ENCODE peak calls at places on chromosomes 3 and 15, in nine cellular contexts. One of them, this sample, is unnamed.

GRCh38 chr3:145857956-145858355 is 303.0 kb downstream of the PLOD2 start:
- DNase-seq in body of pancreas: no peak
- DNase-seq in tibial nerve: no peak
- DNase-seq in sigmoid colon: no peak
- DNase-seq in IMR-90: no peak
- DNase-seq in testis: no peak
- DNase-seq in uterus: no peak
- DNase-seq in A549: peak; percentile 7
- DNase-seq in ovary: no peak
- DNase-seq in this sample: no peak

GRCh38 chr15:45634442-45635190 is at the start of gene SQOR:
- DNase-seq in body of pancreas: peak; percentile 94
- DNase-seq in tibial nerve: peak; percentile 67
- DNase-seq in sigmoid colon: peak; percentile 95
- DNase-seq in IMR-90: peak; percentile 54
- DNase-seq in testis: peak; percentile 82
- DNase-seq in uterus: peak; percentile 76
- DNase-seq in A549: peak; percentile 86
- DNase-seq in ovary: peak; percentile 71
- DNase-seq in this sample: peak; percentile 93

GRCh38 chr3:106206165-106206564 is 337.4 kb upstream of the CBLB start:
- DNase-seq in body of pancreas: no peak
- DNase-seq in tibial nerve: no peak
- DNase-seq in sigmoid colon: no peak
- DNase-seq in IMR-90: peak; percentile 36
- DNase-seq in testis: no peak
- DNase-seq in uterus: no peak
- DNase-seq in A549: no peak
- DNase-seq in ovary: no peak
- DNase-seq in this sample: peak; percentile 23

GRCh38 chr15:88890495-88890894 is 4.8 kb downstream of the HAPLN3 start:
- DNase-seq in body of pancreas: no peak
- DNase-seq in tibial nerve: no peak
- DNase-seq in sigmoid colon: no peak
- DNase-seq in IMR-90: no peak
- DNase-seq in testis: no peak
- DNase-seq in uterus: no peak
- DNase-seq in A549: no peak
- DNase-seq in ovary: no peak
- DNase-seq in this sample: no peak

GRCh38 chr3:150077581-150078247 is 107.0 kb upstream of the PFN2 start:
- DNase-seq in body of pancreas: no peak
- DNase-seq in tibial nerve: no peak
- DNase-seq in sigmoid colon: no peak
- DNase-seq in IMR-90: peak; percentile 81
- DNase-seq in testis: no peak
- DNase-seq in uterus: no peak
- DNase-seq in A549: no peak
- DNase-seq in ovary: no peak
- DNase-seq in this sample: no peak

GRCh38 chr3:141000027-141000663 is 51.0 kb upstream of the SPSB4 start:
- DNase-seq in body of pancreas: peak; percentile 76
- DNase-seq in tibial nerve: peak; percentile 60
- DNase-seq in sigmoid colon: peak; percentile 74
- DNase-seq in IMR-90: peak; percentile 42
- DNase-seq in testis: peak; percentile 82
- DNase-seq in uterus: peak; percentile 55
- DNase-seq in A549: peak; percentile 47
- DNase-seq in ovary: peak; percentile 60
- DNase-seq in this sample: peak; percentile 63

GRCh38 chr3:64251019-64251418 is 25.8 kb upstream of the PRICKLE2 start:
- DNase-seq in body of pancreas: no peak
- DNase-seq in tibial nerve: no peak
- DNase-seq in sigmoid colon: no peak
- DNase-seq in IMR-90: no peak
- DNase-seq in testis: no peak
- DNase-seq in uterus: no peak
- DNase-seq in A549: peak; percentile 19
- DNase-seq in ovary: no peak
- DNase-seq in this sample: no peak

GRCh38 chr3:18159681-18160080 is 265.5 kb downstream of the SATB1 start:
- DNase-seq in body of pancreas: no peak
- DNase-seq in tibial nerve: no peak
- DNase-seq in sigmoid colon: no peak
- DNase-seq in IMR-90: no peak
- DNase-seq in testis: no peak
- DNase-seq in uterus: no peak
- DNase-seq in A549: no peak
- DNase-seq in ovary: no peak
- DNase-seq in this sample: no peak

GRCh38 chr15:63502137-63502801 is 2.1 kb upstream of the USP3 start:
- DNase-seq in body of pancreas: no peak
- DNase-seq in tibial nerve: no peak
- DNase-seq in sigmoid colon: no peak
- DNase-seq in IMR-90: peak; percentile 44
- DNase-seq in testis: no peak
- DNase-seq in uterus: no peak
- DNase-seq in A549: peak; percentile 79
- DNase-seq in ovary: no peak
- DNase-seq in this sample: no peak

GRCh38 chr15:63504979-63505841 is 817 bp downstream of the USP3 start:
- DNase-seq in body of pancreas: peak; percentile 79
- DNase-seq in tibial nerve: no peak
- DNase-seq in sigmoid colon: peak; percentile 82
- DNase-seq in IMR-90: peak; percentile 51
- DNase-seq in testis: peak; percentile 85
- DNase-seq in uterus: peak; percentile 53
- DNase-seq in A549: peak; percentile 85
- DNase-seq in ovary: peak; percentile 70
- DNase-seq in this sample: peak; percentile 59

GRCh38 chr15:63504247-63504978 is at the start of gene USP3:
- DNase-seq in body of pancreas: peak; percentile 96
- DNase-seq in tibial nerve: peak; percentile 91
- DNase-seq in sigmoid colon: peak; percentile 98
- DNase-seq in IMR-90: peak; percentile 94
- DNase-seq in testis: peak; percentile 94
- DNase-seq in uterus: peak; percentile 97
- DNase-seq in A549: peak; percentile 97
- DNase-seq in ovary: peak; percentile 98
- DNase-seq in this sample: peak; percentile 95

GRCh38 chr15:63502843-63503738 is 1.3 kb upstream of the USP3 start:
- DNase-seq in body of pancreas: peak; percentile 95
- DNase-seq in tibial nerve: peak; percentile 93
- DNase-seq in sigmoid colon: peak; percentile 95
- DNase-seq in IMR-90: peak; percentile 87
- DNase-seq in testis: peak; percentile 84
- DNase-seq in uterus: peak; percentile 86
- DNase-seq in A549: peak; percentile 99
- DNase-seq in ovary: peak; percentile 78
- DNase-seq in this sample: peak; percentile 87

DNA sequence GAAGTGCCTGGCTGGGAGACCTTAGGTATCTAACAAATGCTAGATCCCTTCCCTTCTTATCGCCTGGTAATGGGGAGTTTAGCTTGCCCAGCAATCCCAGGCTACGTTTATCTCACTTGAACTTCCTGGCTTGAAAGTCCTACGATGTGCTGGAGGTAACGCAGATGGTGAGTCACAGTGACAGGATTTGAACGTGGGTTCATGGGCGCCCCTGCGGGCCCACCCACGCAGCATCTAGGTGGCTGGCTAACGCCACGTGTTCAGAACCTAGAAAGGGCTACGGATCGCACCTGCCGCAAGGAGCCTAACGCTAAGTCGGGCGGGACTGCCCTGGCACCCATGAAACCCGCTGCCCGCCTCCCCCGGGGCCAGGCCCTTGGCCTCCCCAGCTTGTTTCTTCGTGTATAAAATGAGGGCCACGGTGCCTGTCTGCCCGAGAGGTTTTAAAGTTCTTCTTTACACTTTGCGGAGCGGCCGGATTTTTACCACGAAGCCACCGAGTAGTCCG is 600 bp upstream of the USP3 start:
- DNase-seq in body of pancreas: peak; percentile 71
- DNase-seq in tibial nerve: peak; percentile 48
- DNase-seq in sigmoid colon: peak; percentile 86
- DNase-seq in IMR-90: peak; percentile 93
- DNase-seq in testis: peak; percentile 63
- DNase-seq in uterus: peak; percentile 72
- DNase-seq in A549: peak; percentile 93
- DNase-seq in ovary: peak; percentile 76
- DNase-seq in this sample: peak; percentile 64
- TF ChIP-seq POLR2A in body of pancreas: no peak
- TF ChIP-seq POLR2A in tibial nerve: no peak
- TF ChIP-seq POLR2A in sigmoid colon: peak; percentile 82
- TF ChIP-seq POLR2A in IMR-90: peak; percentile 85
- TF ChIP-seq POLR2A in testis: no peak
- TF ChIP-seq POLR2A in uterus: no peak
- TF ChIP-seq POLR2A in A549: peak; percentile 39
- TF ChIP-seq POLR2A in ovary: no peak
- TF ChIP-seq POLR2A in this sample: no peak

DNA sequence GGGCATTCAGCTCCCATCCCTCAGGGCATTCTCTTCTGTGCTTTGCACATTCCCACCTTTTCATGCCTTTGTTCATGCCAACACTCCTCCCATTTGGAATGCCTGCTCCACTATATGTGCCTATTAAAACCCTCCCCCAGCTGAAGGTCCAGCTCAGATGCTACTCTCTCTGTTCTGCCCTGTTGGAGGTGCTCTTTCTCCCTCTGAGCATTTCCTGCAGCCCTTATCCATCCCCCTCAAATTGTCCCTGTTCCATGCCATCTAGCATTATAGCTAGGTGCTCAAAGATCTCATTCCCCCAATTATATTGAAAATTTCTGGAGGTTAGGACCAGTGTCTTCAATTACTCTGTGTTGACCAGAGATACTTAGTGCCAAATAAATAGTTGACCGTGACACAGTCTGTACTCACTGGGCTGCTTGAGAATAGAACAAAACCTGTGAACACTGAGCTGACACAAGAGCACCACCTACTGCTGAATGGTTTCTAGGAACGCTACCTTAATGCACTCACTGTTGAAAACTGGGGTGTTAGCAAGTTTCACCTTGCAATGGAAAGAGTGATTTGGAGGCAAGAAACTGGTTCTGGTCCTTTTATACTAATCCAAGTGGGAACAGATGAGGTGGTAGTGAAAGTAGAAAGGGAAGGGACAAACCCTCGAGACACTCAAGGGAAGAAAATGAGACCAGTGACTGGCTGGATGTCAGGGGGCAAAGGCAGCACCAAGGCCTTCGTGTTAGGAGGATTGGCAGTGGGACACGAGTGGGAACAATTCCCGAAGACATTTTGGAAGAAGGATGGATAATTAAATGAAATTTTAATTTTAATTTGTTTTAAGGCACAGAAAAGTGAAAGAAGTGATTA is 289.8 kb upstream of the ROPN1 start:
- DNase-seq in body of pancreas: no peak
- DNase-seq in tibial nerve: peak; percentile 36
- DNase-seq in sigmoid colon: no peak
- DNase-seq in IMR-90: peak; percentile 55
- DNase-seq in testis: peak; percentile 40
- DNase-seq in uterus: no peak
- DNase-seq in A549: peak; percentile 41
- DNase-seq in ovary: no peak
- DNase-seq in this sample: no peak
- TF ChIP-seq CTCF in body of pancreas: no peak
- TF ChIP-seq CTCF in tibial nerve: no peak
- TF ChIP-seq CTCF in sigmoid colon: peak; percentile 34
- TF ChIP-seq CTCF in IMR-90: peak; percentile 67
- TF ChIP-seq CTCF in testis: peak; percentile 38
- TF ChIP-seq CTCF in uterus: peak; percentile 61
- TF ChIP-seq CTCF in A549: peak; percentile 75
- TF ChIP-seq CTCF in ovary: peak; percentile 19
- TF ChIP-seq CTCF in this sample: peak; percentile 62

GRCh38 chr15:73028030-73028429 is 24.2 kb upstream of the NEO1 start:
- DNase-seq in body of pancreas: no peak
- DNase-seq in tibial nerve: no peak
- DNase-seq in sigmoid colon: no peak
- DNase-seq in IMR-90: no peak
- DNase-seq in testis: no peak
- DNase-seq in uterus: no peak
- DNase-seq in A549: no peak
- DNase-seq in ovary: no peak
- DNase-seq in this sample: no peak

GRCh38 chr15:73034213-73034612 is 18.1 kb upstream of the NEO1 start:
- DNase-seq in body of pancreas: no peak
- DNase-seq in tibial nerve: no peak
- DNase-seq in sigmoid colon: no peak
- DNase-seq in IMR-90: no peak
- DNase-seq in testis: no peak
- DNase-seq in uterus: no peak
- DNase-seq in A549: no peak
- DNase-seq in ovary: no peak
- DNase-seq in this sample: no peak

GRCh38 chr15:73029003-73029527 is 23.2 kb upstream of the NEO1 start:
- DNase-seq in body of pancreas: no peak
- DNase-seq in tibial nerve: no peak
- DNase-seq in sigmoid colon: no peak
- DNase-seq in IMR-90: no peak
- DNase-seq in testis: no peak
- DNase-seq in uterus: no peak
- DNase-seq in A549: no peak
- DNase-seq in ovary: no peak
- DNase-seq in this sample: no peak

GRCh38 chr15:73030280-73030679 is 22.0 kb upstream of the NEO1 start:
- DNase-seq in body of pancreas: no peak
- DNase-seq in tibial nerve: no peak
- DNase-seq in sigmoid colon: no peak
- DNase-seq in IMR-90: no peak
- DNase-seq in testis: no peak
- DNase-seq in uterus: no peak
- DNase-seq in A549: no peak
- DNase-seq in ovary: no peak
- DNase-seq in this sample: no peak

DNA sequence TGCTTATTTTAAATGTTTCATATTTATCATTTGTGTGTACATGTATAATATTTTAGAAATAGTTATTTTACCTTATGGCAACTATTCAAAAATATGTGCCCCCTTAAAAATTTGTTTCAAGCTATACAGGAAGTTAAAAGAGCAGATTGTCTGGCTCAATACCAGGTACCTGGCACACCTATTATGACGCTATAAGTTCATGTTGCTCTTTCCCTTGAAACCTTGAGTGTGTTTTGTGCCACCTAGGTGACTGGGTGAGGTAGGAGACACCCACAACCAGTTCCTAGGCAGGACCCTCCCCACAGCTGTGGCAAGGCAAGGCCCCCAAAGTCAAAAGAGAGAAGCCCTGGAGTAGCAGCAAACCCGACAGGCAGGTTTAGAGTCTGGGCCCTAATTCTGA is 20.6 kb upstream of the NEO1 start:
- DNase-seq in body of pancreas: no peak
- DNase-seq in tibial nerve: no peak
- DNase-seq in sigmoid colon: no peak
- DNase-seq in IMR-90: no peak
- DNase-seq in testis: no peak
- DNase-seq in uterus: no peak
- DNase-seq in A549: no peak
- DNase-seq in ovary: no peak
- DNase-seq in this sample: no peak
- H3K27ac ChIP-seq in body of pancreas: no peak overlapping the region
- H3K27ac ChIP-seq in tibial nerve: no peak overlapping the region
- H3K27ac ChIP-seq in sigmoid colon: no peak overlapping the region
- H3K27ac ChIP-seq in IMR-90: no peak overlapping the region
- H3K27ac ChIP-seq in testis: no peak overlapping the region
- H3K27ac ChIP-seq in uterus: no peak overlapping the region
- H3K27ac ChIP-seq in A549: no peak overlapping the region
- H3K27ac ChIP-seq in ovary: no peak overlapping the region
- H3K27ac ChIP-seq in this sample: no peak overlapping the region

GRCh38 chr15:41972341-41973237 is at the start of gene EHD4:
- DNase-seq in body of pancreas: peak; percentile 98
- DNase-seq in tibial nerve: peak; percentile 96
- DNase-seq in sigmoid colon: peak; percentile 99
- DNase-seq in IMR-90: peak; percentile 99
- DNase-seq in testis: peak; percentile 100
- DNase-seq in uterus: peak; percentile 94
- DNase-seq in A549: peak; percentile 98
- DNase-seq in ovary: peak; percentile 94
- DNase-seq in this sample: peak; percentile 99
- TF ChIP-seq POLR2A in body of pancreas: peak; percentile 94
- TF ChIP-seq POLR2A in tibial nerve: peak; percentile 91
- TF ChIP-seq POLR2A in sigmoid colon: peak; percentile 27
- TF ChIP-seq POLR2A in IMR-90: peak; percentile 89
- TF ChIP-seq POLR2A in testis: no peak
- TF ChIP-seq POLR2A in uterus: peak; percentile 92
- TF ChIP-seq POLR2A in A549: peak; percentile 68
- TF ChIP-seq POLR2A in ovary: peak; percentile 84
- TF ChIP-seq POLR2A in this sample: peak; percentile 92